ENCODE peak calls at places on chromosomes 5 and 9, in six cellular contexts. One of them, this sample, is unnamed.

GRCh38 chr5:102758576-102758975 is 3.5 kb downstream of the PAM start:
- DNase-seq in tibial artery: no peak
- DNase-seq in effector memory CD4-positive, alpha-beta T cell: no peak
- DNase-seq in fibroblast of lung: peak; percentile 72
- DNase-seq in transverse colon: no peak
- DNase-seq in CD8-positive, alpha-beta T cell: no peak
- DNase-seq in this sample: no peak

GRCh38 chr9:16282216-16282615 is 588.3 kb downstream of the BNC2 start:
- DNase-seq in tibial artery: no peak
- DNase-seq in effector memory CD4-positive, alpha-beta T cell: no peak
- DNase-seq in fibroblast of lung: peak; percentile 41
- DNase-seq in transverse colon: no peak
- DNase-seq in CD8-positive, alpha-beta T cell: no peak
- DNase-seq in this sample: no peak

GRCh38 chr5:66169534-66169933 is 25.4 kb downstream of the SREK1 start:
- DNase-seq in tibial artery: no peak
- DNase-seq in effector memory CD4-positive, alpha-beta T cell: no peak
- DNase-seq in fibroblast of lung: no peak
- DNase-seq in transverse colon: no peak
- DNase-seq in CD8-positive, alpha-beta T cell: no peak
- DNase-seq in this sample: no peak

GRCh38 chr5:31741496-31741895 is 102.6 kb downstream of the PDZD2 start:
- DNase-seq in tibial artery: peak; percentile 58
- DNase-seq in effector memory CD4-positive, alpha-beta T cell: no peak
- DNase-seq in fibroblast of lung: no peak
- DNase-seq in transverse colon: no peak
- DNase-seq in CD8-positive, alpha-beta T cell: no peak
- DNase-seq in this sample: no peak

GRCh38 chr5:175021886-175022285 is 297.5 kb downstream of the MSX2 start:
- DNase-seq in tibial artery: no peak
- DNase-seq in effector memory CD4-positive, alpha-beta T cell: no peak
- DNase-seq in fibroblast of lung: no peak
- DNase-seq in transverse colon: no peak
- DNase-seq in CD8-positive, alpha-beta T cell: no peak
- DNase-seq in this sample: peak; percentile 77

GRCh38 chr5:35902032-35902681 is 36.3 kb downstream of the CAPSL start:
- DNase-seq in tibial artery: no peak
- DNase-seq in effector memory CD4-positive, alpha-beta T cell: no peak
- DNase-seq in fibroblast of lung: no peak
- DNase-seq in transverse colon: no peak
- DNase-seq in CD8-positive, alpha-beta T cell: no peak
- DNase-seq in this sample: no peak

GRCh38 chr5:643811-644271 is 31.7 kb downstream of the CEP72 start:
- DNase-seq in tibial artery: no peak
- DNase-seq in effector memory CD4-positive, alpha-beta T cell: no peak
- DNase-seq in fibroblast of lung: no peak
- DNase-seq in transverse colon: no peak
- DNase-seq in CD8-positive, alpha-beta T cell: no peak
- DNase-seq in this sample: no peak

GRCh38 chr9:7983361-7983974 is 183.9 kb upstream of the DMAC1 start:
- DNase-seq in tibial artery: no peak
- DNase-seq in effector memory CD4-positive, alpha-beta T cell: no peak
- DNase-seq in fibroblast of lung: no peak
- DNase-seq in transverse colon: no peak
- DNase-seq in CD8-positive, alpha-beta T cell: no peak
- DNase-seq in this sample: no peak

GRCh38 chr5:31186672-31187267 is 6.7 kb upstream of the CDH6 start:
- DNase-seq in tibial artery: no peak
- DNase-seq in effector memory CD4-positive, alpha-beta T cell: no peak
- DNase-seq in fibroblast of lung: peak; percentile 43
- DNase-seq in transverse colon: no peak
- DNase-seq in CD8-positive, alpha-beta T cell: no peak
- DNase-seq in this sample: peak; percentile 81

GRCh38 chr9:130847306-130848217 is 12.5 kb downstream of the ABL1 start:
- DNase-seq in tibial artery: peak; percentile 92
- DNase-seq in effector memory CD4-positive, alpha-beta T cell: no peak
- DNase-seq in fibroblast of lung: peak; percentile 100
- DNase-seq in transverse colon: peak; percentile 59
- DNase-seq in CD8-positive, alpha-beta T cell: no peak
- DNase-seq in this sample: no peak

GRCh38 chr5:171697591-171698102 is 88.0 kb upstream of the SMIM23 start:
- DNase-seq in tibial artery: peak; percentile 7
- DNase-seq in effector memory CD4-positive, alpha-beta T cell: no peak
- DNase-seq in fibroblast of lung: no peak
- DNase-seq in transverse colon: no peak
- DNase-seq in CD8-positive, alpha-beta T cell: no peak
- DNase-seq in this sample: no peak

GRCh38 chr9:83432104-83432627 is 106.0 kb downstream of the FRMD3 start:
- DNase-seq in tibial artery: peak; percentile 62
- DNase-seq in effector memory CD4-positive, alpha-beta T cell: no peak
- DNase-seq in fibroblast of lung: peak; percentile 67
- DNase-seq in transverse colon: peak; percentile 77
- DNase-seq in CD8-positive, alpha-beta T cell: no peak
- DNase-seq in this sample: peak; percentile 94

GRCh38 chr9:126411225-126411947 is 84.8 kb downstream of the MVB12B start:
- DNase-seq in tibial artery: no peak
- DNase-seq in effector memory CD4-positive, alpha-beta T cell: no peak
- DNase-seq in fibroblast of lung: peak; percentile 66
- DNase-seq in transverse colon: no peak
- DNase-seq in CD8-positive, alpha-beta T cell: no peak
- DNase-seq in this sample: no peak

GRCh38 chr9:132324425-132324824 is 30.4 kb downstream of the SETX start:
- DNase-seq in tibial artery: no peak
- DNase-seq in effector memory CD4-positive, alpha-beta T cell: no peak
- DNase-seq in fibroblast of lung: no peak
- DNase-seq in transverse colon: no peak
- DNase-seq in CD8-positive, alpha-beta T cell: no peak
- DNase-seq in this sample: peak; percentile 11

GRCh38 chr5:120779674-120780073 is 315.6 kb downstream of the PRR16 start:
- DNase-seq in tibial artery: no peak
- DNase-seq in effector memory CD4-positive, alpha-beta T cell: no peak
- DNase-seq in fibroblast of lung: peak; percentile 84
- DNase-seq in transverse colon: no peak
- DNase-seq in CD8-positive, alpha-beta T cell: no peak
- DNase-seq in this sample: no peak

DNA sequence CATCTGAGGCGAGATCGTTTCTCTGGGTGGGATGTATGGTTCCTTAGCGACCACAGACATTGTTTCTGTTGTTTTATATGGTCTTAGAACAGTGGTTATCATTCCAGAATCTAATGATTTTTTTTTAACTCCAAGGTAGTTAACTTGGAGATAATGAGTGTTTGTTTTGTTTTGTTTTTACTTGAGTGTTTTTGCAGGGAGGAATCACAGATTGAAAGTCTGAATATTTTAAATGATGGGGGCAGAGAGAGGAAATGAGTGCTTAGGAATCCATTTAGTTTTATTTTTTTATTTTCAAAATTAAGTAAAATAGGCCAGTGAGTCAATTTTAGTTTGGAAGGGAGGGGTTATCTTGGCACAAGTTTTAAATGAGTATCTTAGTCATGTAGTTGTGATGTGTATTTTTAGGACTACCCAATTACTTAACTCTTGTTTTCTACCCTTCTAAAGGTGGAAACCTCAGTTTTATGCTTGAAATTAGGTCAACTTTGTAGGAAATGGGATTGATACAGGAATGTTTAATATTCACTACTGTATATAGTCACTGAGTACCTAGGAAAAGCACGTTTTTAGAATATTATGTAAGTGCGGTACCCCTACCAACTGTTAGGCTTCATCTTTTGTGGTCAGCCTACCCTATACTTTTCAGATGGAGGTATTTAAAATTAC is 2.0 kb downstream of the UBE2R2 start:
- DNase-seq in tibial artery: no peak
- DNase-seq in effector memory CD4-positive, alpha-beta T cell: no peak
- DNase-seq in fibroblast of lung: peak; percentile 63
- DNase-seq in transverse colon: no peak
- DNase-seq in CD8-positive, alpha-beta T cell: no peak
- DNase-seq in this sample: no peak
- H3K4me1 ChIP-seq in tibial artery: no peaks in the 10 kb centered on the region
- H3K4me1 ChIP-seq in effector memory CD4-positive, alpha-beta T cell: peaks cover 20% of the 10 kb centered on the region
- H3K4me1 ChIP-seq in fibroblast of lung: peaks cover 8% of the 10 kb centered on the region
- H3K4me1 ChIP-seq in transverse colon: peaks cover 70% of the 10 kb centered on the region
- H3K4me1 ChIP-seq in CD8-positive, alpha-beta T cell: peaks cover 21% of the 10 kb centered on the region
- H3K4me1 ChIP-seq in this sample: no peaks in the 10 kb centered on the region

GRCh38 chr5:143350790-143351603 is 52.5 kb downstream of the NR3C1 start:
- DNase-seq in tibial artery: no peak
- DNase-seq in effector memory CD4-positive, alpha-beta T cell: no peak
- DNase-seq in fibroblast of lung: peak; percentile 92
- DNase-seq in transverse colon: no peak
- DNase-seq in CD8-positive, alpha-beta T cell: no peak
- DNase-seq in this sample: no peak

GRCh38 chr5:143352691-143353090 is 50.8 kb downstream of the NR3C1 start:
- DNase-seq in tibial artery: no peak
- DNase-seq in effector memory CD4-positive, alpha-beta T cell: no peak
- DNase-seq in fibroblast of lung: no peak
- DNase-seq in transverse colon: no peak
- DNase-seq in CD8-positive, alpha-beta T cell: no peak
- DNase-seq in this sample: no peak

GRCh38 chr5:143347698-143348344 is 55.7 kb downstream of the NR3C1 start:
- DNase-seq in tibial artery: no peak
- DNase-seq in effector memory CD4-positive, alpha-beta T cell: no peak
- DNase-seq in fibroblast of lung: no peak
- DNase-seq in transverse colon: no peak
- DNase-seq in CD8-positive, alpha-beta T cell: no peak
- DNase-seq in this sample: no peak

GRCh38 chr5:143349127-143349526 is 54.4 kb downstream of the NR3C1 start:
- DNase-seq in tibial artery: no peak
- DNase-seq in effector memory CD4-positive, alpha-beta T cell: no peak
- DNase-seq in fibroblast of lung: peak; percentile 22
- DNase-seq in transverse colon: no peak
- DNase-seq in CD8-positive, alpha-beta T cell: no peak
- DNase-seq in this sample: no peak

GRCh38 chr5:143350341-143350740 is 53.1 kb downstream of the NR3C1 start:
- DNase-seq in tibial artery: no peak
- DNase-seq in effector memory CD4-positive, alpha-beta T cell: no peak
- DNase-seq in fibroblast of lung: no peak
- DNase-seq in transverse colon: no peak
- DNase-seq in CD8-positive, alpha-beta T cell: no peak
- DNase-seq in this sample: no peak
- H3K4me1 ChIP-seq in tibial artery: no peaks in the 10 kb centered on the region
- H3K4me1 ChIP-seq in effector memory CD4-positive, alpha-beta T cell: peaks cover 36% of the 10 kb centered on the region
- H3K4me1 ChIP-seq in fibroblast of lung: peaks cover 19% of the 10 kb centered on the region
- H3K4me1 ChIP-seq in transverse colon: peaks cover 69% of the 10 kb centered on the region
- H3K4me1 ChIP-seq in CD8-positive, alpha-beta T cell: peaks cover 69% of the 10 kb centered on the region
- H3K4me1 ChIP-seq in this sample: peaks cover 17% of the 10 kb centered on the region

GRCh38 chr5:142660196-142660595 is 25.7 kb downstream of the FGF1 start:
- DNase-seq in tibial artery: no peak
- DNase-seq in effector memory CD4-positive, alpha-beta T cell: no peak
- DNase-seq in fibroblast of lung: no peak
- DNase-seq in transverse colon: no peak
- DNase-seq in CD8-positive, alpha-beta T cell: no peak
- DNase-seq in this sample: no peak
- H3K4me1 ChIP-seq in tibial artery: no peaks in the 10 kb centered on the region
- H3K4me1 ChIP-seq in effector memory CD4-positive, alpha-beta T cell: peaks cover 5% of the 10 kb centered on the region
- H3K4me1 ChIP-seq in fibroblast of lung: peaks cover 2% of the 10 kb centered on the region
- H3K4me1 ChIP-seq in transverse colon: no peaks in the 10 kb centered on the region
- H3K4me1 ChIP-seq in CD8-positive, alpha-beta T cell: no peaks in the 10 kb centered on the region
- H3K4me1 ChIP-seq in this sample: no peaks in the 10 kb centered on the region

GRCh38 chr9:121720311-121720991 is 69.0 kb downstream of the DAB2IP start:
- DNase-seq in tibial artery: no peak
- DNase-seq in effector memory CD4-positive, alpha-beta T cell: no peak
- DNase-seq in fibroblast of lung: no peak
- DNase-seq in transverse colon: peak; percentile 81
- DNase-seq in CD8-positive, alpha-beta T cell: no peak
- DNase-seq in this sample: peak; percentile 74
- H3K4me1 ChIP-seq in tibial artery: no peaks in the 10 kb centered on the region
- H3K4me1 ChIP-seq in effector memory CD4-positive, alpha-beta T cell: no peaks in the 10 kb centered on the region
- H3K4me1 ChIP-seq in fibroblast of lung: peaks cover 27% of the 10 kb centered on the region
- H3K4me1 ChIP-seq in transverse colon: peaks cover 76% of the 10 kb centered on the region
- H3K4me1 ChIP-seq in CD8-positive, alpha-beta T cell: no peaks in the 10 kb centered on the region
- H3K4me1 ChIP-seq in this sample: peaks cover 21% of the 10 kb centered on the region

GRCh38 chr5:140256726-140257125 is 46.2 kb downstream of the PFDN1 start:
- DNase-seq in tibial artery: no peak
- DNase-seq in effector memory CD4-positive, alpha-beta T cell: no peak
- DNase-seq in fibroblast of lung: no peak
- DNase-seq in transverse colon: no peak
- DNase-seq in CD8-positive, alpha-beta T cell: no peak
- DNase-seq in this sample: no peak

GRCh38 chr5:140251527-140251973 is 51.4 kb downstream of the PFDN1 start:
- DNase-seq in tibial artery: peak; percentile 47
- DNase-seq in effector memory CD4-positive, alpha-beta T cell: peak; percentile 14
- DNase-seq in fibroblast of lung: peak; percentile 97
- DNase-seq in transverse colon: no peak
- DNase-seq in CD8-positive, alpha-beta T cell: no peak
- DNase-seq in this sample: peak; percentile 73

GRCh38 chr5:140255460-140256157 is 47.3 kb downstream of the PFDN1 start:
- DNase-seq in tibial artery: no peak
- DNase-seq in effector memory CD4-positive, alpha-beta T cell: no peak
- DNase-seq in fibroblast of lung: no peak
- DNase-seq in transverse colon: no peak
- DNase-seq in CD8-positive, alpha-beta T cell: no peak
- DNase-seq in this sample: no peak

GRCh38 chr5:140252470-140253126 is 50.3 kb downstream of the PFDN1 start:
- DNase-seq in tibial artery: no peak
- DNase-seq in effector memory CD4-positive, alpha-beta T cell: no peak
- DNase-seq in fibroblast of lung: no peak
- DNase-seq in transverse colon: no peak
- DNase-seq in CD8-positive, alpha-beta T cell: no peak
- DNase-seq in this sample: no peak

GRCh38 chr5:140253985-140254384 is 48.9 kb downstream of the PFDN1 start:
- DNase-seq in tibial artery: peak; percentile 49
- DNase-seq in effector memory CD4-positive, alpha-beta T cell: no peak
- DNase-seq in fibroblast of lung: no peak
- DNase-seq in transverse colon: peak; percentile 69
- DNase-seq in CD8-positive, alpha-beta T cell: no peak
- DNase-seq in this sample: no peak
- H3K4me1 ChIP-seq in tibial artery: no peaks in the 10 kb centered on the region
- H3K4me1 ChIP-seq in effector memory CD4-positive, alpha-beta T cell: peaks cover 27% of the 10 kb centered on the region
- H3K4me1 ChIP-seq in fibroblast of lung: peaks cover 26% of the 10 kb centered on the region
- H3K4me1 ChIP-seq in transverse colon: peaks cover 43% of the 10 kb centered on the region
- H3K4me1 ChIP-seq in CD8-positive, alpha-beta T cell: peaks cover 14% of the 10 kb centered on the region
- H3K4me1 ChIP-seq in this sample: peaks cover 46% of the 10 kb centered on the region

GRCh38 chr5:60841361-60841760 is 2.7 kb downstream of the ELOVL7 start:
- DNase-seq in tibial artery: no peak
- DNase-seq in effector memory CD4-positive, alpha-beta T cell: no peak
- DNase-seq in fibroblast of lung: no peak
- DNase-seq in transverse colon: no peak
- DNase-seq in CD8-positive, alpha-beta T cell: no peak
- DNase-seq in this sample: no peak
- H3K4me1 ChIP-seq in tibial artery: no peaks in the 10 kb centered on the region
- H3K4me1 ChIP-seq in effector memory CD4-positive, alpha-beta T cell: no peaks in the 10 kb centered on the region
- H3K4me1 ChIP-seq in fibroblast of lung: no peaks in the 10 kb centered on the region
- H3K4me1 ChIP-seq in transverse colon: peaks cover 22% of the 10 kb centered on the region
- H3K4me1 ChIP-seq in CD8-positive, alpha-beta T cell: no peaks in the 10 kb centered on the region
- H3K4me1 ChIP-seq in this sample: no peaks in the 10 kb centered on the region